ENCODE peak calls at places on chromosomes 13 and 19, in six cellular contexts. C, B, M, P, T and U are unnamed samples.

GRCh38 chr19:294341-294818 is 3.2 kb upstream of the PLPP2 start:
- DNase-seq in C (no peak), B (no peak), M (no peak), P (no peak), T (no peak), U (no peak)

GRCh38 chr13:79525458-79525857 is 44.5 kb downstream of the NDFIP2 start:
- DNase-seq in C (no peak), B (no peak), M (peak), P (peak), T (no peak), U (no peak)

GRCh38 chr13:39784347-39784746 is 128.9 kb downstream of the COG6 start:
- DNase-seq in C (no peak), B (no peak), M (no peak), P (no peak), T (no peak), U (no peak)

GRCh38 chr13:39542361-39542760 is 60.6 kb downstream of the LHFPL6 start:
- DNase-seq in C (no peak), B (no peak), M (no peak), P (no peak), T (no peak), U (no peak)

GRCh38 chr13:78393286-78393685 is 210.1 kb downstream of the POU4F1 start:
- DNase-seq in C (no peak), B (no peak), M (no peak), P (no peak), T (no peak), U (no peak)

GRCh38 chr19:52789440-52789839 is 2.8 kb upstream of the ZNF600 start:
- DNase-seq in C (no peak), B (no peak), M (no peak), P (no peak), T (no peak), U (no peak)

GRCh38 chr13:109904218-109904617 is 117.8 kb upstream of the IRS2 start:
- DNase-seq in C (no peak), B (no peak), M (no peak), P (no peak), T (no peak), U (no peak)

GRCh38 chr13:111429064-111429558 is 108.7 kb downstream of the TEX29 start:
- DNase-seq in C (peak), B (peak), M (peak), P (peak), T (no peak), U (no peak)

GRCh38 chr19:20964798-20965197 is 41.7 kb downstream of the ZNF85 start:
- DNase-seq in C (no peak), B (no peak), M (no peak), P (no peak), T (no peak), U (no peak)

GRCh38 chr19:45761714-45762113 is 7.3 kb downstream of the SIX5 start:
- DNase-seq in C (no peak), B (no peak), M (no peak), P (no peak), T (no peak), U (no peak)

GRCh38 chr13:91328726-91329125 is 18.8 kb upstream of the MIR17HG start:
- DNase-seq in C (no peak), B (no peak), M (no peak), P (no peak), T (no peak), U (no peak)

GRCh38 chr19:45154064-45154827 is 6.5 kb downstream of the NKPD1 start:
- DNase-seq in C (no peak), B (no peak), M (peak), P (peak), T (no peak), U (no peak)

GRCh38 chr13:40189885-40190655 is 476.4 kb downstream of the FOXO1 start:
- DNase-seq in C (peak), B (peak), M (no peak), P (no peak), T (peak), U (peak)

GRCh38 chr13:108176685-108177274 is 38.6 kb downstream of the LIG4 start:
- DNase-seq in C (peak), B (no peak), M (peak), P (peak), T (no peak), U (no peak)

GRCh38 chr19:47377801-47378200 is 28.7 kb downstream of the DHX34 start:
- DNase-seq in C (no peak), B (no peak), M (no peak), P (no peak), T (no peak), U (no peak)

GRCh38 chr13:60143775-60144174 is 20.0 kb downstream of the DIAPH3 start:
- DNase-seq in C (no peak), B (no peak), M (peak), P (no peak), T (no peak), U (no peak)

GRCh38 chr19:42122691-42123607 is 9.3 kb downstream of the POU2F2 start:
- DNase-seq in C (peak), B (no peak), M (no peak), P (no peak), T (no peak), U (no peak)

GRCh38 chr19:5829567-5830315 is 9.8 kb downstream of the FUT6 start:
- DNase-seq in C (no peak), B (no peak), M (no peak), P (no peak), T (no peak), U (no peak)

GRCh38 chr13:66503890-66504289 is 726.2 kb downstream of the PCDH9 start:
- DNase-seq in C (no peak), B (peak), M (peak), P (no peak), T (no peak), U (no peak)

GRCh38 chr19:31969110-31969509 is 376.3 kb upstream of the ZNF507 start:
- DNase-seq in C (no peak), B (no peak), M (no peak), P (no peak), T (no peak), U (no peak)

GRCh38 chr13:33262997-33263396 is 22.6 kb downstream of the STARD13 start:
- DNase-seq in C (no peak), B (no peak), M (no peak), P (no peak), T (no peak), U (peak)

GRCh38 chr13:46143239-46143701 is 38.4 kb upstream of the CPB2 start:
- DNase-seq in C (no peak), B (no peak), M (peak), P (no peak), T (no peak), U (no peak)

GRCh38 chr19:58117841-58118575 is 20.0 kb upstream of the ZSCAN18 start:
- DNase-seq in C (no peak), B (no peak), M (no peak), P (no peak), T (no peak), U (no peak)

GRCh38 chr19:10070730-10071446 is 15.2 kb upstream of the SHFL start:
- DNase-seq in C (no peak), B (no peak), M (no peak), P (no peak), T (no peak), U (no peak)

GRCh38 chr13:20188649-20189553 is 3.8 kb downstream of the GJB2 start:
- DNase-seq in C (no peak), B (no peak), M (no peak), P (no peak), T (no peak), U (no peak)

DNA sequence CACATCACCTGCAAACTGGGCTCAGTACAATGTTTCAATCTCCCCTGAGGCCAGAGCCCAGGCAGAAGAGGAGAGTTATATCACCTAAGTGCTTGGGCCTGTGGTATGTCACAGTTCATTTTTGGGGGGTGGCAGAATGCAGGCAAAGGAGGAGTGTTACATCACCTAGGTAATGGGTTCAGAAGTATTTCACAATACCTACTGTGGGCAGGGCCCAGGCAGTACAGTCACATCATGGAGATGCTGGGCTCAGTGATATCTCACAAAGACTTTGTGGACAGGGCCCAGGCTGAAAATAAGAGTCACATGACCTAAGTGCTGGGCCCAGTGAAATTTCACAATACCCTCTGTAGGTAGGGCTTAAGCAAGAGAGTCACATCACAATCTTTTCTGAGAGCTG is 12.7 kb upstream of the ZNF728 start:
- DNase-seq in C (no peak), B (no peak), M (no peak), P (no peak), T (no peak), U (no peak)
- H3K27ac ChIP-seq in C (no peak), B (no peak), M (no peak), P (no peak), T (no peak), U (no peak)

GRCh38 chr13:31996611-31997010 is 35.0 kb upstream of the FRY start:
- DNase-seq in C (no peak), B (no peak), M (no peak), P (no peak), T (no peak), U (no peak)
- H3K27ac ChIP-seq in C (no peak), B (no peak), M (no peak), P (no peak), T (no peak), U (no peak)

GRCh38 chr19:13027557-13027956 is 32.3 kb downstream of the NFIX start:
- DNase-seq in C (no peak), B (no peak), M (no peak), P (no peak), T (no peak), U (no peak)

GRCh38 chr19:13029893-13030292 is 34.6 kb downstream of the NFIX start:
- DNase-seq in C (no peak), B (no peak), M (peak), P (no peak), T (no peak), U (peak)

GRCh38 chr19:13027031-13027430 is 31.8 kb downstream of the NFIX start:
- DNase-seq in C (no peak), B (no peak), M (no peak), P (no peak), T (no peak), U (peak)

GRCh38 chr19:13028027-13028426 is 32.8 kb downstream of the NFIX start:
- DNase-seq in C (no peak), B (no peak), M (no peak), P (no peak), T (no peak), U (no peak)

DNA sequence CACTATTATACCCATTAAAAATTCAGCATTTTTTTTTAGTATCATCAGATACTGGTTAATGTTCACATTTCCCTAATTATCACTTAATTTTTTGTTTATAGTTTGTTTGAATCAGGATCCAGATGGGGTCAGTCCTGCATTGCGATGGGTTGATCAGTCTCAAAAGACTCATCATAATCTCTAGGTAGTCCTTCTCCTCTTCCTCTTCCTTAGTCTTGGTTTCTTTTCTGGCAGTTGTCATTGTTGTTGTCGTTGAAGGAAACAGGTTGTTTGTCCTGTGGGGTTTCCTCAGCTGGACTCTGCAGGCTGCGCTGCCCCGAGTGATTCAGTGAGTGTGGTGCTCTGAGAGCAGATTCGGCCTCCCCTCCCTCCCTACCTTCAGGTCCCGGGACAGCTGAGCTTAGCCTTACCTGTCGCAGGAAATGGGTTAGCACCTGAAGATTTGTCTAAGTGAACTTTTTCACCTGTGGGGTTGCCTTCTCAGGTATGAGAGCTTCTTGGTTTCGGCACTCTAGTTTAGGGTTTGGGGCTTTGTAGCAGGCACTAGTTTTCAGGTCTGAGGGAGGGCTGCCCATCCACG is 34.1 kb downstream of the NFIX start:
- DNase-seq in C (no peak), B (no peak), M (no peak), P (no peak), T (no peak), U (no peak)
- H3K27ac ChIP-seq in C (no peak), B (no peak), M (no peak), P (no peak), T (peak), U (peak)

GRCh38 chr13:113040597-113041292 is 64.8 kb upstream of the F7 start:
- DNase-seq in C (no peak), B (no peak), M (no peak), P (no peak), T (no peak), U (no peak)
- H3K27ac ChIP-seq in C (no peak), B (no peak), M (no peak), P (no peak), T (no peak), U (peak)